ENCODE peak calls at places on chromosomes 6 and 20, in six cellular contexts. U, V, N, D, F and O are unnamed samples.

GRCh38 chr20:58755751-58756524 is 63.3 kb downstream of the NPEPL1 start:
- DNase-seq in F (peak; percentile 42), U (no peak), N (no peak), V (no peak), D (no peak), O (no peak)

GRCh38 chr20:44637042-44637441 is 14.5 kb downstream of the ADA start:
- DNase-seq in V (no peak), U (no peak), N (no peak), F (no peak), D (no peak), O (no peak)

GRCh38 chr6:44133003-44133931 is 5.9 kb downstream of the TMEM63B start:
- DNase-seq in F (no peak), N (peak; percentile 75), U (peak; percentile 43), V (peak; percentile 63), D (no peak), O (peak; percentile 38)

GRCh38 chr6:89355511-89356185 is 3.1 kb upstream of the UBE2J1 start:
- DNase-seq in D (no peak), F (no peak), N (no peak), U (no peak), V (no peak), O (no peak)

GRCh38 chr6:38208028-38208427 is 388.5 kb downstream of the ZFAND3 start:
- DNase-seq in D (no peak), V (no peak), N (no peak), U (no peak), F (peak; percentile 18), O (no peak)

GRCh38 chr6:6004147-6004995 is 2.4 kb downstream of the NRN1 start:
- DNase-seq in D (no peak), U (no peak), N (peak; percentile 33), V (no peak), F (peak; percentile 13), O (no peak)

GRCh38 chr20:62019881-62020492 is 45.7 kb downstream of the TAF4 start:
- DNase-seq in D (no peak), N (no peak), V (no peak), U (peak; percentile 42), F (no peak), O (no peak)

GRCh38 chr20:62345681-62346370 is 21.3 kb downstream of the LAMA5 start:
- DNase-seq in D (no peak), V (no peak), N (no peak), F (no peak), U (no peak), O (no peak)

GRCh38 chr6:69894578-69895347 is 28.4 kb downstream of the COL19A1 start:
- DNase-seq in U (no peak), V (peak; percentile 83), F (no peak), N (peak; percentile 57), D (no peak), O (no peak)

GRCh38 chr20:32110173-32110704 is 725 bp downstream of the TM9SF4 start:
- DNase-seq in D (no peak), V (no peak), F (no peak), U (no peak), N (peak; percentile 49), O (no peak)

GRCh38 chr6:168875811-168876576 is 377.7 kb downstream of the THBS2 start:
- DNase-seq in D (no peak), F (no peak), U (no peak), V (no peak), N (no peak), O (no peak)

GRCh38 chr20:62066983-62067433 is 1.3 kb upstream of the TAF4 start:
- DNase-seq in N (peak; percentile 48), D (no peak), F (no peak), U (no peak), V (peak; percentile 42), O (no peak)

GRCh38 chr6:109075934-109076333 is 18.7 kb downstream of the SESN1 start:
- DNase-seq in V (no peak), U (no peak), D (no peak), F (no peak), N (no peak), O (no peak)

GRCh38 chr6:99814230-99814928 is 179.6 kb downstream of the MCHR2 start:
- DNase-seq in U (no peak), F (no peak), V (no peak), N (no peak), D (no peak), O (no peak)

GRCh38 chr20:37801921-37802320 is 101.0 kb upstream of the VSTM2L start:
- DNase-seq in N (no peak), F (no peak), D (no peak), U (no peak), V (peak; percentile 53), O (no peak)

GRCh38 chr20:50172347-50173013 is 18.1 kb upstream of the CEBPB start:
- DNase-seq in V (peak; percentile 83), D (no peak), F (peak; percentile 87), U (peak; percentile 93), N (peak; percentile 97), O (peak; percentile 81)

GRCh38 chr6:27468334-27468733 is 4.6 kb downstream of the ZNF184 start:
- DNase-seq in F (no peak), U (no peak), V (no peak), D (no peak), N (no peak), O (no peak)

GRCh38 chr6:144460224-144461095 is 175.3 kb downstream of the UTRN start:
- DNase-seq in N (no peak), U (no peak), F (no peak), V (no peak), D (no peak), O (no peak)

GRCh38 chr6:170137176-170137891 is 153.5 kb downstream of the DLL1 start:
- DNase-seq in U (peak; percentile 18), D (no peak), F (no peak), V (no peak), N (no peak), O (peak; percentile 73)

GRCh38 chr6:9192405-9192909 is 757.1 kb upstream of the SLC35B3 start:
- DNase-seq in U (no peak), F (no peak), D (no peak), N (no peak), V (no peak), O (no peak)

GRCh38 chr6:155448823-155449789 is 6.5 kb downstream of the NOX3 start:
- DNase-seq in D (no peak), U (no peak), F (no peak), N (peak; percentile 83), V (no peak), O (no peak)

GRCh38 chr6:43773050-43773956 is 3.3 kb downstream of the VEGFA start:
- DNase-seq in U (peak; percentile 82), V (peak; percentile 64), N (peak; percentile 79), F (no peak), D (peak; percentile 64), O (peak; percentile 56)

GRCh38 chr20:61253640-61254511 is 1.8 kb downstream of the CDH4 start:
- DNase-seq in F (no peak), N (peak; percentile 53), D (no peak), V (peak; percentile 18), U (peak; percentile 16), O (no peak)

DNA sequence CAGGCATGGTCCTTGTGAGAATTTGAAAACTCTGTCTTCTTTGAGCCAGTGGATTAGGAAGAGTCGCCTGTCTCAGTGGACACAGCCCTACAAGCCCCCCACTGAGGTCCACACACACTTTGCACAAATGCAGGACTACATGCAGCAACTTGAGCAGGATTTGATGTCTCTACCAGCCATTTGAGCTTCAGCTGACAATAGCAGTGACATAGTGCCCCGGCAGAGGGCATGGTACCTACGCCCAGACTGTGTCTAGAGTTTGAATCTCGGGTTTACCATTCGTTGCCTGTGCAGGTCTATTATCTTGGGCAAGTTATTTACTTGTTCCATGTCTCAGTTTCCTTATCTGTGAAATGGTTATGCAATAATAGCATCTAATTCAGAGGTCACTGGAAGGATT is 580.1 kb downstream of the TFAP2B start:
- DNase-seq in U (no peak), V (no peak), F (no peak), N (no peak), D (no peak), O (no peak)
- H3K27ac ChIP-seq in U (no peak overlapping the region), V (no peak overlapping the region), F (no peak overlapping the region), N (no peak overlapping the region), D (no peak overlapping the region), O (no peak overlapping the region)

DNA sequence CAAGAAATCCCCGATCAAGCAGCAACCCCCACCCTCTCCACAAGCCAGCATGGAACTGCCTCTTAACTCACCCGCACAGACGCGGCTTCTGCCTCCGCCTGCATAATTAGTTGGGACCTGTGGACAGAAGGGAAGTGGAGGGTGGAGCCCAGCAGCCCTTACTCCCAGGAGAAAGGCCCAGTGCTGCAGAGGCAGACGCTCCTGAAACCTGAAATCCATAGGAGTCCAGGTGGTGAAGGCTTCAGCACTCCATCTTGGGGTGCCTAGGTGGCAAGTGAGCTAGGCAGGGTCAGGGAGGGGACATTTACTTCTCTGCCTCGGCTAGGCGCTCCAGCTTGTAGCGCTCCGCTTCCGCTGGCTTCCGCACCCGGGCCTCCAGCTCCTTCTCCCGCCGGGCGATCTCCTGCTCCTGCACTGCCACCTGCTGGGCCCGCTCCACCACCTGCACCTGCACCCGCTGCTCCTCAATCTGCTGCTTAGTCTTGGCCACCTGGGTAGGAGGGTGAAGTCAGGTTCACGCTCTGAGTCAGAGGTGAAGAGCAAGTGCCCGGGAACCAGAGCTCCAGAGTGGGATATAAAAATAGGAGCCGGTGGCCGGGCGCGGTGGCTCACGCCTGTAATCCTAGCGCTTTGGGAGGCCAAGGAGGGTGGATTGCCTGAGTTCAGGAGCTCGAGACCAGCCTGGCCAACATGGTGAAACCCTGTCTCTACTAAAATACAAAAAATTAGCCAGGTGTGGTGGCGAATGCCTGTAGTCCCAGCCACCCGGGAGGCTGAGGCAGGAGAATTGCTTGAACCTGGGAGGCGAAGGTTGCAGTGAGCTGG is 10.7 kb downstream of the TUBB start:
- DNase-seq in U (peak; percentile 92), N (peak; percentile 85), F (no peak), V (peak; percentile 51), D (peak; percentile 65), O (peak; percentile 59)
- H3K4me3 ChIP-seq in U (no peak overlapping the region), N (no peak overlapping the region), F (no peak overlapping the region), V (no peak overlapping the region), D (no peak overlapping the region), O (no peak overlapping the region)

GRCh38 chr20:34525709-34526416 is 9.6 kb downstream of the DYNLRB1 start:
- DNase-seq in V (peak; percentile 96), D (no peak), F (peak; percentile 93), N (peak; percentile 51), U (peak; percentile 79), O (peak; percentile 79)

GRCh38 chr20:34526466-34526865 is 10.2 kb downstream of the DYNLRB1 start:
- DNase-seq in D (no peak), U (no peak), N (no peak), F (no peak), V (no peak), O (no peak)

GRCh38 chr20:34524426-34524825 is 8.2 kb downstream of the DYNLRB1 start:
- DNase-seq in D (no peak), F (peak; percentile 56), U (no peak), N (no peak), V (no peak), O (no peak)

GRCh38 chr20:34527016-34527415 is 10.8 kb downstream of the DYNLRB1 start:
- DNase-seq in D (no peak), F (no peak), V (no peak), U (no peak), N (no peak), O (no peak)

DNA sequence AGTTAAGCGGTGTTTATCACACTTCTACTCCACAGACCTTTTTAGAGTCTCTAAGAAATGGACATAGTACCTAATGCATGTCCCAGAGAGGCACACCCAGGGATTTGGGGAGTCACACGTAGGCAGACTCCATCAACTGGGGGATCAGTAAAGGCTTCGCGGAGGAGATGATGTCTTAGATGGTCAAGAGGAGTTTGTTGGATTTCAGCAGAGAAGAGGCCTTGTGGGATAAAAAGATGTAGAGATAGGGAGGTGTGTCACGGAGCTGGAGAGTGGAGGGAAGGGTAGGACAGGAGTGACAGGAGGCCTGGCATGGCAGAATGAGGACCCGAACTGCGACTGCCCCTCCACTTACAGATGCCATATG is 9.1 kb downstream of the DYNLRB1 start:
- DNase-seq in F (peak; percentile 85), D (no peak), N (no peak), V (no peak), U (no peak), O (no peak)
- H3K27ac ChIP-seq in F (peak overlapping the region; percentile 78), D (no peak overlapping the region), N (no peak overlapping the region), V (no peak overlapping the region), U (peak overlapping the region; percentile 53), O (peak overlapping the region; percentile 76)

GRCh38 chr6:34018026-34018425 is 127.9 kb downstream of the GRM4 start:
- DNase-seq in V (no peak), F (no peak), N (no peak), D (no peak), U (no peak), O (no peak)
- H3K4me3 ChIP-seq in V (no peak overlapping the region), F (no peak overlapping the region), N (no peak overlapping the region), D (no peak overlapping the region), U (no peak overlapping the region), O (no peak overlapping the region)